ENCODE peak calls at places on chromosomes 4 and X, in four cellular contexts. W is H9, C is neural progenitor cell, L is Panc1. Q is an unnamed sample.

GRCh38 chr4:88211473-88212252 is 53.2 kb upstream of the ABCG2 start:
- DNase-seq in W (no peak), L (peak), C (peak), Q (peak)

GRCh38 chrX:152896450-152896849 is 1.4 kb upstream of the ZNF185 start:
- DNase-seq in L (peak), W (no peak), C (no peak), Q (no peak)

GRCh38 chrX:10314530-10315104 is 157.8 kb downstream of the CLCN4 start:
- DNase-seq in W (no peak), L (no peak), C (no peak), Q (no peak)

GRCh38 chrX:130401415-130402210 is at the start of gene RBMX2:
- DNase-seq in L (peak), C (peak), W (peak), Q (peak)

GRCh38 chr4:135050086-135050717 is 848.6 kb upstream of the PABPC4L start:
- DNase-seq in W (no peak), L (no peak), C (no peak), Q (no peak)

GRCh38 chr4:38360201-38360600 is 303.8 kb upstream of the KLF3 start:
- DNase-seq in W (no peak), L (no peak), C (no peak), Q (no peak)

GRCh38 chr4:186752310-186752709 is 28.7 kb upstream of the FAT1 start:
- DNase-seq in W (no peak), C (no peak), L (no peak), Q (no peak)

GRCh38 chrX:38426785-38427184 is 74.4 kb downstream of the OTC start:
- DNase-seq in W (no peak), L (no peak), C (no peak), Q (no peak)

GRCh38 chr4:147735413-147736301 is 3.8 kb downstream of the ARHGAP10 start:
- DNase-seq in C (no peak), L (no peak), W (no peak), Q (no peak)

GRCh38 chr4:16139066-16139945 is 55.5 kb upstream of the PROM1 start:
- DNase-seq in W (no peak), C (no peak), L (no peak), Q (peak)

GRCh38 chr4:155248002-155248896 is 39.8 kb downstream of the NPY2R start:
- DNase-seq in W (peak), C (peak), L (no peak), Q (peak)

GRCh38 chr4:7753271-7753670 is 186.4 kb downstream of the AFAP1 start:
- DNase-seq in W (no peak), L (no peak), C (no peak), Q (no peak)

GRCh38 chr4:148376151-148376550 is 66.1 kb downstream of the NR3C2 start:
- DNase-seq in W (no peak), L (no peak), C (no peak), Q (no peak)

DNA sequence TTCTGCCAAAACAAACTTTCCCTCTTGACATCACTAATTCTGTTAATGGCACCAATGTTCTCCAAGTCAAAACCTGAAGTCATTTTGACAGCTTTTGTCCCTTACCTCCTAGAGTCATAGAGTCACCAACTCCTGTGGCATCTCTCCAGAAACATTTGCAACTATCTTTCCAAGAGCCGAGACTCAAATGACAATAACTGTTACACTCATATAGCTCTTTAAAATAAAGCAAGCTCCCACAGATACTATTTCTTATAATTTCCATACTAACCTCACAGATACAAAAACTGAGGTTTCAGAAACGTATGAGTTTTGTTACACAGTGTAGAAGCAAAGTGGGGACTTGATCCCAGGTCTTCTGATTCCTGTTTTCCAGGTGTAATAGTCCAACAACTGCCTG is 18.3 kb downstream of the GPRIN3 start:
- DNase-seq in W (no peak), C (no peak), L (no peak), Q (no peak)
- H3K27ac ChIP-seq in W (no peak), C (no peak), L (no peak), Q (no peak)

DNA sequence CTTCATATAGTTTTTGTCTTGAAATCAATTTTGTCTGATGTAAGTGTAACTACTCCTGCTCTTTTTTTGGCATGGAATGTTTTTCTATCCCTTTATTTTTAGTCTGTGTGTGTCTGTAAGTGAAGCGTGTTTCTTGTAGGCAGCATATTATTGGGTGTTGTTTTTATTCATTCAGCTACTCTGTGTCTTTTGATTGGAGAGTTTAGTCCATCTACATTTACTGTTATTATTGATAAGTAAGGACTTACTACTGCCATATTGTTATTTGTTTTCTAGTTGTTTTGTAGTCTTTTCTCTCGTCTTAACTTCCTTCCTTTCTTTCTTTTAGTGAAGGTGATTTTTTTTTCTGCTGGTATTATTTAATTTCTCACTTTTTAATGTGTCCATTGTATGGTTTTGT is 30.5 kb upstream of the TMLHE start:
- DNase-seq in W (no peak), L (no peak), C (no peak), Q (no peak)
- H3K27ac ChIP-seq in W (no peak), L (no peak), C (no peak), Q (no peak)

DNA sequence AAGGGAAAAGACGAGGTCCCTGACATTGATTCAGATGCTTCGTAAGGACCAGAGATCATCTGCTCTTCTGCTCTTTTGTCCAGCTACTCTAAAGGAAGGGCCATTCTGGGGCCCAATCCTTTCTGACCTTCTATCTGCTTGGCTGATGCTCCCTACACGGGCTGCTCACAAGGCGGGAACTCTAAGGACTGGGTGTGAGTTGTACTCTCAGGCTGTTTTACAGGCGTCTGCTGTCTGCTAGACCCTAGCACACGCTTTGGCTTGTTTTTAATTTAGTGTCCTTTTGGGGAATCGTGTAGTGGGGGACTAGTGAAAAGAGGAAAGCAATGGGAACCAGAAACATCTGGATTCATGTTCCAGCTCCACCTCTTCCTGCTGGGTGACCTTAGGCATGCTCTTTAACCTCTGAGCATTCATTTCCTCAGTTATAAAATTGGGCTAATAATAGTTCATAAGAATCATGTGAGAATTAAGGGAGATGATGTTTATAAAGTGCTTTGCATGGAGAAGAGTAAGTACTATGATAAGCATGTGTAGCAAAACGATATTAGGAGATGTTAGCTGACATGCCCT is 53.1 kb downstream of the CASP3 start:
- DNase-seq in W (no peak), L (no peak), C (no peak), Q (no peak)
- H3K27ac ChIP-seq in W (no peak), L (no peak), C (no peak), Q (no peak)

GRCh38 chr4:3472411-3473141 is 9.5 kb downstream of the DOK7 start:
- DNase-seq in W (no peak), L (no peak), C (peak), Q (no peak)
- H3K27ac ChIP-seq in W (no peak), L (no peak), C (no peak), Q (no peak)

Q was measured in endodermal cell.